ENCODE peak calls at places on chromosomes 13 and 19, in seven cellular contexts. D is GM12878; V is CD4-positive, alpha-beta T cell; N is thoracic aorta; W is tibial artery; K is body of pancreas; S is upper lobe of right lung. Y is an unnamed sample. For H3K27me3, the result is how much of the 10 kb centered on the place peaks cover.

GRCh38 chr13:50529154-50529882 is 314.2 kb downstream of the DLEU7 start:
- DNase-seq in S (peak), W (peak), K (peak), D (no peak), V (no peak), N (peak), Y (peak)

GRCh38 chr19:35349614-35350521 is 2.2 kb downstream of the FFAR1 start:
- DNase-seq in S (peak), W (no peak), N (no peak), V (no peak), K (no peak), D (no peak), Y (no peak)

GRCh38 chr19:7694499-7694898 is 7.4 kb downstream of the FCER2 start:
- DNase-seq in D (no peak), K (no peak), W (no peak), V (no peak), S (no peak), N (no peak), Y (no peak)

GRCh38 chr19:5987077-5987818 is 9.3 kb upstream of the RANBP3 start:
- DNase-seq in D (peak), V (peak), K (peak), W (peak), S (no peak), N (no peak), Y (peak)

GRCh38 chr13:40749327-40749726 is 21.7 kb downstream of the MRPS31 start:
- DNase-seq in D (no peak), V (no peak), K (no peak), W (no peak), S (no peak), N (no peak), Y (no peak)

GRCh38 chr13:75415720-75416119 is 66.2 kb downstream of the TBC1D4 start:
- DNase-seq in W (no peak), D (no peak), S (no peak), N (no peak), V (no peak), K (no peak), Y (peak)

GRCh38 chr13:91878491-91878890 is 480.1 kb downstream of the GPC5 start:
- DNase-seq in K (no peak), D (no peak), W (no peak), V (no peak), S (no peak), N (no peak), Y (no peak)

GRCh38 chr19:34041922-34042521 is 130.3 kb upstream of the LSM14A start:
- DNase-seq in K (peak), D (no peak), V (peak), N (peak), W (peak), S (peak), Y (no peak)

GRCh38 chr19:55206664-55207500 is 2.4 kb downstream of the PTPRH start:
- DNase-seq in W (peak), N (no peak), S (peak), K (peak), V (no peak), D (no peak), Y (peak)

GRCh38 chr19:29535984-29536508 is 10.3 kb downstream of the VSTM2B start:
- DNase-seq in V (no peak), S (peak), W (no peak), D (no peak), N (no peak), K (no peak), Y (no peak)

GRCh38 chr19:33273881-33274662 is 28.3 kb downstream of the CEBPA start:
- DNase-seq in D (no peak), W (peak), N (peak), K (peak), V (no peak), S (no peak), Y (peak)

GRCh38 chr19:47427241-47428176 is 8.2 kb upstream of the MEIS3 start:
- DNase-seq in W (no peak), S (peak), N (no peak), K (peak), D (no peak), V (peak), Y (no peak)

GRCh38 chr19:3618144-3618810 is 8.3 kb downstream of the CACTIN start:
- DNase-seq in D (peak), S (peak), W (peak), K (peak), V (no peak), N (no peak), Y (peak)

GRCh38 chr19:29645911-29646310 is 19.4 kb upstream of the PLEKHF1 start:
- DNase-seq in D (no peak), S (peak), V (no peak), N (no peak), K (peak), W (peak), Y (no peak)

GRCh38 chr19:48344892-48345291 is 18.8 kb downstream of the TMEM143 start:
- DNase-seq in V (no peak), K (no peak), S (no peak), D (no peak), W (no peak), N (no peak), Y (no peak)

GRCh38 chr13:24147570-24147963 is 13.0 kb upstream of the SPATA13 start:
- DNase-seq in S (no peak), K (no peak), D (no peak), N (no peak), V (no peak), W (no peak), Y (no peak)

GRCh38 chr13:24149306-24150032 is 11.1 kb upstream of the SPATA13 start:
- DNase-seq in S (no peak), V (no peak), D (no peak), N (no peak), K (no peak), W (no peak), Y (no peak)

GRCh38 chr13:24146961-24147569 is 13.5 kb upstream of the SPATA13 start:
- DNase-seq in D (no peak), V (no peak), W (no peak), K (no peak), S (no peak), N (no peak), Y (no peak)

GRCh38 chr13:24150613-24151012 is 9.9 kb upstream of the SPATA13 start:
- DNase-seq in S (no peak), N (no peak), K (no peak), D (no peak), V (no peak), W (no peak), Y (no peak)

GRCh38 chr13:24148414-24149305 is 11.9 kb upstream of the SPATA13 start:
- DNase-seq in K (peak), V (no peak), W (no peak), D (no peak), N (no peak), S (no peak), Y (peak)
- TF ChIP-seq CTCF in K (no peak), V (no peak), W (no peak), D (no peak), N (no peak), S (no peak), Y (peak)

GRCh38 chr19:11079999-11080398 is 9.3 kb upstream of the LDLR start:
- DNase-seq in S (no peak), N (no peak), K (no peak), V (no peak), D (no peak), W (no peak), Y (no peak)
- H3K27ac ChIP-seq in S (no peak), N (no peak), K (no peak), V (no peak), D (no peak), W (no peak), Y (no peak)

DNA sequence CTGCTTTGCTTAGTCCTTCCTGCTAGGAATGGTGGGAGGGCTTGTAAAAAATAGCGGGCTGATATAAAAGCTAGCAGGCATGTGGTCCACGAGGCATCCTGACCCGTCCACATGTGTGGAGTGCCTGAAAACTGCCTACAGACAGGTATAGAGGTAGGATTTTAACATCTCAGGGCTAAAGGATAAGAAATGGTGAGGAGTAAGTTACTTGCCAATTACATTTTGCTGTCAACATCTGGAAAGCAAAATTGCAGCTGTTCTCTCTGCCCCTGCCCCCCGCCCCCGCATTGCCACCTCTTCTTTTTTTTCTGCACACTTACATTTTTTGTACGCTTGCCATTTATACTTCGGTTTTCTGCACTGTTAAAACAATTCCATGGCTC is 21.0 kb downstream of the NFIX start:
- DNase-seq in N (no peak), S (no peak), K (no peak), D (no peak), V (no peak), W (no peak), Y (no peak)
- H3K27me3 ChIP-seq in N (under half), S (under half), K (under half), D (under half), V (under half), W (under half), Y (under half)

GRCh38 chr13:110354209-110354627 is 47.1 kb downstream of the COL4A2 start:
- DNase-seq in N (no peak), V (no peak), D (no peak), S (no peak), W (no peak), K (no peak), Y (no peak)

GRCh38 chr13:110354715-110355473 is 47.8 kb downstream of the COL4A2 start:
- DNase-seq in N (no peak), K (peak), S (no peak), D (no peak), V (no peak), W (no peak), Y (no peak)

GRCh38 chr13:110353339-110353977 is 46.4 kb downstream of the COL4A2 start:
- DNase-seq in N (no peak), S (no peak), K (no peak), W (no peak), D (no peak), V (no peak), Y (no peak)

GRCh38 chr13:110351636-110352420 is 44.7 kb downstream of the COL4A2 start:
- DNase-seq in N (no peak), K (no peak), D (no peak), V (no peak), W (no peak), S (no peak), Y (no peak)

DNA sequence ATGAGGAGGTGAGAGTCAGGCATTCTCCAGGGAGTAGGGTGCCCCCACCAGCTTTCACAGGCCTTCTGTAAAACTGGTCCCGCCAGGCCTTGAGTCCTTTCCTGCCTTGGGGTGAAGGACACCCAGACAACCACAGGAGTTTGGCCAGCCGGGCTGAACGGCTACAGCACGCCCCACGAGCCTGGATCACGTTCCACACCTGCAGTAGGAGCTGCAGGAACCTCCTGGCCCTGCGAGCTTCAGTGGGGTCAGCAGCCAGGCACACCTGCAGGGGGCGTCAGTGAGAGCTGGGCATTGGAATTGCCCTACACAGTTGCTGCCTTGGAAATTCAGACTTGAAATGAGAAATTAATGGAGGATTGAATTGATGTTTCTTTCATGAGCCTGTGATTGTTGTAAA is 45.7 kb downstream of the COL4A2 start:
- DNase-seq in V (no peak), D (no peak), W (no peak), K (no peak), S (no peak), N (no peak), Y (no peak)
- TF ChIP-seq CTCF in V (no peak), D (no peak), W (no peak), K (no peak), S (no peak), N (no peak), Y (peak)

GRCh38 chr13:30022796-30023195 is 172.4 kb upstream of the UBL3 start:
- DNase-seq in V (no peak), D (no peak), N (no peak), S (no peak), W (no peak), K (no peak), Y (no peak)

GRCh38 chr13:30022256-30022655 is 171.8 kb upstream of the UBL3 start:
- DNase-seq in K (no peak), S (no peak), D (no peak), N (no peak), W (no peak), V (no peak), Y (no peak)

GRCh38 chr13:30019648-30020626 is 169.5 kb upstream of the UBL3 start:
- DNase-seq in K (no peak), S (no peak), V (no peak), W (no peak), N (no peak), D (no peak), Y (no peak)

GRCh38 chr13:30021611-30022010 is 171.2 kb upstream of the UBL3 start:
- DNase-seq in D (no peak), W (no peak), S (no peak), V (no peak), N (no peak), K (no peak), Y (no peak)

GRCh38 chr13:30020726-30021312 is 170.4 kb upstream of the UBL3 start:
- DNase-seq in D (no peak), S (no peak), W (no peak), V (no peak), N (no peak), K (no peak), Y (no peak)
- H3K27ac ChIP-seq in D (no peak), S (no peak), W (no peak), V (no peak), N (no peak), K (no peak), Y (peak)

DNA sequence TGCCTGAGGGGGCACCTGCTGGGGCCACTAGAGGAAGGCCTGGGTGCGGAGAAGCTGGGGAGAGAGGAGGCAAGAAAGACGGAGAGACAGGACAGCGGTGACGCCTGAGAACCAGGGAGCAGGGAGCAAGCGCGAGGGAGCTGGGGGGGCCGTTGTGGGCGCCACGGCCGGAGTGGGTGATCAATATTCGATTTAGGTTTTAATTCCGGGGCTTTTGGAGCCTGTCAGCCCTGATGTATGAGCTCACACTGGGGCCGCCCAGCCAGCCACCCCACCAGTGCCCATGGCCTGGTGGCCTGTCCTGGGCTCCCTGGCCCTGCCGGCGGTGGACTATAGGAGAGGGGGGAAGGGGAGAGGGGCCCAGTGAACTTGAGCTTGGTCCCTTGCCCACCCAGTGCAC is 8.7 kb upstream of the ERFL start:
- DNase-seq in V (no peak), S (no peak), K (no peak), D (no peak), N (no peak), W (no peak), Y (no peak)
- H3K27me3 ChIP-seq in V (under half), S (under half), K (under half), D (under half), N (under half), W (half or more), Y (half or more)